ENCODE peak calls at places on chromosomes 7 and 10, in five cellular contexts. Y, F, R, Z and X are unnamed samples.
A peak's percentile ranks its signal among the peaks of the same experiment; 100 is the strongest.

GRCh38 chr7:8549043-8549442 is 115.6 kb downstream of the NXPH1 start:
- DNase-seq in Y (no peak), F (no peak), R (no peak), Z (no peak), X (no peak)

GRCh38 chr7:48140001-48140681 is 31.1 kb upstream of the ABCA13 start:
- DNase-seq in Y (no peak), F (no peak), R (peak; percentile 57), Z (no peak), X (no peak)

GRCh38 chr7:156096806-156097538 is 284.7 kb upstream of the SHH start:
- DNase-seq in Y (no peak), F (no peak), R (peak; percentile 1), Z (peak; percentile 46), X (no peak)

GRCh38 chr7:98151884-98152283 is 45.2 kb downstream of the LMTK2 start:
- DNase-seq in Y (no peak), F (no peak), R (no peak), Z (no peak), X (no peak)

GRCh38 chr10:58951750-58952149 is 224.7 kb upstream of the PHYHIPL start:
- DNase-seq in Y (no peak), F (no peak), R (no peak), Z (peak; percentile 32), X (no peak)

GRCh38 chr10:110822708-110823291 is 48.9 kb upstream of the PDCD4 start:
- DNase-seq in Y (no peak), F (no peak), R (no peak), Z (peak; percentile 36), X (no peak)

GRCh38 chr7:159114981-159115380 is 29.7 kb downstream of the VIPR2 start:
- DNase-seq in Y (no peak), F (no peak), R (no peak), Z (no peak), X (no peak)

GRCh38 chr7:48259463-48260280 is 88.4 kb downstream of the ABCA13 start:
- DNase-seq in Y (no peak), F (no peak), R (no peak), Z (no peak), X (no peak)

GRCh38 chr7:1644341-1645070 is 25.6 kb upstream of the ELFN1 start:
- DNase-seq in Y (no peak), F (no peak), R (no peak), Z (no peak), X (no peak)

GRCh38 chr10:18719811-18720210 is 60.6 kb downstream of the ARL5B start:
- DNase-seq in Y (no peak), F (peak; percentile 26), R (no peak), Z (no peak), X (no peak)

GRCh38 chr7:134678115-134678514 is 31.5 kb downstream of the BPGM start:
- DNase-seq in Y (no peak), F (no peak), R (no peak), Z (no peak), X (no peak)

GRCh38 chr10:126375926-126376554 is 12.2 kb downstream of the ADAM12 start:
- DNase-seq in Y (no peak), F (peak; percentile 61), R (no peak), Z (no peak), X (no peak)

GRCh38 chr10:86535057-86535882 is 13.7 kb upstream of the WAPL start:
- DNase-seq in Y (peak; percentile 82), F (no peak), R (peak; percentile 19), Z (peak; percentile 44), X (no peak)

GRCh38 chr10:59585046-59585700 is 124.5 kb downstream of the SLC16A9 start:
- DNase-seq in Y (no peak), F (no peak), R (peak; percentile 48), Z (peak; percentile 23), X (no peak)

GRCh38 chr10:92822964-92823363 is 25.4 kb upstream of the EXOC6 start:
- DNase-seq in Y (no peak), F (peak; percentile 35), R (peak; percentile 92), Z (no peak), X (no peak)

GRCh38 chr7:136845899-136846465 is 22.5 kb upstream of the CHRM2 start:
- DNase-seq in Y (no peak), F (peak; percentile 29), R (no peak), Z (no peak), X (no peak)

GRCh38 chr7:129567377-129567776 is 44.1 kb upstream of the NRF1 start:
- DNase-seq in Y (no peak), F (no peak), R (no peak), Z (no peak), X (no peak)

GRCh38 chr7:151768805-151769188 is 108.1 kb downstream of the PRKAG2 start:
- DNase-seq in Y (no peak), F (no peak), R (no peak), Z (no peak), X (no peak)

GRCh38 chr7:36278767-36279171 is 110.9 kb upstream of the ANLN start:
- DNase-seq in Y (no peak), F (peak; percentile 89), R (no peak), Z (peak; percentile 52), X (no peak)

GRCh38 chr10:108204528-108205313 is 1040.2 kb upstream of the SORCS1 start:
- DNase-seq in Y (no peak), F (no peak), R (no peak), Z (no peak), X (peak; percentile 12)

GRCh38 chr7:71135663-71136062 is 3.7 kb downstream of the GALNT17 start:
- DNase-seq in Y (peak; percentile 25), F (no peak), R (no peak), Z (peak; percentile 17), X (no peak)

GRCh38 chr7:155308330-155309020 is 10.8 kb downstream of the INSIG1 start:
- DNase-seq in Y (no peak), F (no peak), R (no peak), Z (no peak), X (no peak)

GRCh38 chr7:47332681-47333080 is 249.2 kb downstream of the TNS3 start:
- DNase-seq in Y (no peak), F (no peak), R (no peak), Z (no peak), X (no peak)

GRCh38 chr10:13617146-13617545 is 30.4 kb downstream of the PRPF18 start:
- DNase-seq in Y (no peak), F (peak; percentile 49), R (no peak), Z (no peak), X (no peak)

GRCh38 chr10:133022784-133023115 is 65.0 kb upstream of the ADGRA1 start:
- DNase-seq in Y (peak; percentile 29), F (no peak), R (no peak), Z (no peak), X (no peak)

GRCh38 chr10:32112055-32112454 is 55.8 kb upstream of the KIF5B start:
- DNase-seq in Y (no peak), F (peak; percentile 64), R (peak; percentile 59), Z (no peak), X (peak; percentile 40)

GRCh38 chr7:107594961-107595737 is 15.1 kb downstream of the BCAP29 start:
- DNase-seq in Y (peak; percentile 10), F (peak; percentile 94), R (peak; percentile 98), Z (no peak), X (peak; percentile 17)

GRCh38 chr7:147438216-147438615 is 1152.3 kb upstream of the C7orf33 start:
- DNase-seq in Y (no peak), F (peak; percentile 46), R (no peak), Z (no peak), X (no peak)

DNA sequence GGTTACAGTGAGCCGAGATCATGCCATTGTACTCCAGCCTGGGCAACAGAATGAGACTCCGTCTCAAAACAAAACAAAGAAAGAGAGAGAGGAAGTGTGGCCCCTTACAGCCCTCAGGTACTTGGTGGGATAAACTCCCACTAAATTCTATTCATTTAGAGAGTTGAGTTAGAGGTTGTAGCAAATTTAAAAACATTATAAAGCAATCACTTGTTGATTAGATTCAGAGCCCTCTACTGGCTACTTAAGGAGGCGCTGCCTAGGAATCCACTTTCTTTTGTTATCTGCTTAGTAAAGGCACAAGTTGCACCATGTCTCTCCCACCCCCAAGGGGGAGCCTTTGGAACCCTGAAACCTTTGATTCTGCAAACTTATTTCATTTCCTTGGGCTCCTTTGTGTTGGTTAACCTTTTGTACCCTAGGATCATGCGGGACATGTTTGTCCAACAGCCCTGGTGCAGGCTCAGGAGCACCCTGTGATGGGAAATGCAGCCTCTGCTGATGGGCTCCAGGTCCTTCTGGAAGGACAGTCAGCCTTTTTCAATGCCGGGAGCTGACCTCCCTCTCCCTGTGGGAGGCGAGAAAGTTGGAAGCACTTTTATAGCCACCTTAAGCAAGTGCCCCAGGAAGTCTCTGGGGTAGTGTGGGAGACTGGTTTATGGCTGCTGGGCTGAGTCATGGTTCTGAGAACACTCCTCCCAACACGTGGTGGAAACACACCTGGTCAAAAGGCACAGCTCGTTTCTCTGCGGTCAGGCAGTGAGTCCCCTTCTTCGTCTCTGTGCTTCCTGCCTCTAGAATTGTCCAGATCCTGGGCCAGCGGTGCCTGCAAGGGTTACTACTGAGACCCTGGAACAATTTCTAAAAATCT is 2.3 kb downstream of the HKDC1 start:
- DNase-seq in Y (no peak), F (peak; percentile 67), R (peak; percentile 73), Z (peak; percentile 62), X (peak; percentile 68)
- TF ChIP-seq POLR2A in Y (no peak), F (no peak), R (no peak), Z (peak; percentile 42), X (no peak)

DNA sequence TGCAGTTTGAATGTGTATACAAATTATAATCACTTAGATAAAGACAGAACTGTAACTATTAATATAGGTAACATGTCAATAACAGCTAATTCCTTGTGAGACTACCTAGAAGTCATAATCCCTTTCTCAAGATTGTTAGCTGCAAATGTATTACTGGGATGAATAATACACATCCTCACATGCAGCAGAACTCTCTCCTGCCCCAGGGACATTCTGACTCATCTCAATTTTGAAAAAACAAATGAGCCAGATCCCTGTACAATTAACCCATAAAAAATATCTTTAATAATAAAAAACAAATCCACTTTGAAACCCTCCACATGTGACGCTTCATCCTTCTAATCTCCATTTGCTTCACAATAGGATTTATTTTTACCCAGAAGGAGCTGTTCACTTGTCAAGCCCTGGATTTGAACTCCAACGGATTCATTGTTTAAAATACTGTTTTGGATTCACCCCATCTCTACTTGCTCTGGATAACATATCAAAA is 428.4 kb upstream of the TEX47 start:
- DNase-seq in Y (no peak), F (no peak), R (no peak), Z (no peak), X (no peak)
- TF ChIP-seq POLR2A in Y (no peak), F (no peak), R (no peak), Z (no peak), X (no peak)

DNA sequence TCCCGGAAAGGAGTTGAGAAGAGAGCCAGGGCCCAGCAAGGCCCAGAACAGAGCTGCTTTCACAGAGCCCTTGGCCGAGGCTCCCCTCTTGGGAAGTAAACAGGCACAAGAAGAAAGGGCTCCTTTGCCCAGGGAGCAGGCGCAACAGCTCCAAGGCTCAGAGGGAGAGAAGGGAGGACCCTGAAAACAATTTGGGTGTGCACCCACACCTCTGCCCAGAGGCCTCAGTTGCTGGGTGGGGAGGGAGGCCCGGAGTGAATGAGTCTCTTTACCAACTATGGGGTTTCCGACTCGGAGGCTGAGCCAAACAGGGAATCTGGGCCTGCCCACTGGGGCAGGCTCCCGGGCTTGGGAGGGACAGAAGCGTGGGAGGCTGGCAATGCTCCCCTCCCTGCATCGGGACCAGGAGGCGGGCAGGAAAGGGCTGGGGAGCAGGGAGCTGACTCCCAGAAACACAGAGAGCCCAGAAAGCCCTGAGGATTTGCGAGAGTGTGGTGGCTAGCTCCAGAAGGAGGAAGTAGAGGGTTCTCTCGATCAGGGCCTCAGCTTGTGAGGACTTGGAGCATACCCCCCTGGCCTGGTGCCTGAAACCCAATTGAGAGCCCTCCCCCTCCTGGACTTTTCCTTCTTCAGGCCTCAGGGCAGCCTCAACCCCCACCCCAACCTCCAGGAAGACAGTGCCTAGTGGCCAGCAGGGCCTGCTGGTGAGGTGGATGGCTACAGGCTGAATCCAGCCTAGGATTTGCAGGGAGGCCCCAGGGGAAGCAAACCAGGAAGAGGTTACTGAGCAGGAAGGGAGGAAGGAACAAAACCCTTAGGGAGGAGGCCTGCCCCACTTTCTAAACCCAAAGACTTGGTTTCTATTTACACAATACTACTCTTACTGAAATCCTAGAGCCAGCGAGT is 6.2 kb downstream of the C10orf105 start:
- DNase-seq in Y (peak; percentile 88), F (peak; percentile 80), R (peak; percentile 26), Z (peak; percentile 80), X (no peak)
- TF ChIP-seq POLR2A in Y (peak; percentile 36), F (no peak), R (no peak), Z (peak; percentile 17), X (no peak)

GRCh38 chr7:65251851-65252620 is 121.6 kb upstream of the ZNF92 start:
- DNase-seq in Y (peak; percentile 29), F (peak; percentile 19), R (peak; percentile 49), Z (peak; percentile 14), X (peak; percentile 50)
- TF ChIP-seq POLR2A in Y (no peak), F (no peak), R (no peak), Z (no peak), X (peak; percentile 43)